ENCODE peak calls at places on chromosomes 4 and X, in six cellular contexts. D is GM23338; P is CD8-positive, alpha-beta T cell; W is LNCaP clone FGC; F is right atrium auricular region; I is mesenchymal stem cell. C is an unnamed sample.

GRCh38 chr4:3317656-3318211 is 24.9 kb downstream of the RGS12 start:
- DNase-seq in D (no peak), P (no peak), W (no peak), F (peak), I (no peak), C (no peak)

GRCh38 chr4:139901516-139902327 is 236.1 kb downstream of the MGST2 start:
- DNase-seq in D (no peak), P (no peak), W (peak), F (no peak), I (peak), C (no peak)

GRCh38 chr4:186669159-186669720 is 54.4 kb downstream of the FAT1 start:
- DNase-seq in D (peak), P (no peak), W (no peak), F (no peak), I (peak), C (peak)

GRCh38 chr4:3285558-3286334 is 7.1 kb upstream of the RGS12 start:
- DNase-seq in D (no peak), P (no peak), W (no peak), F (no peak), I (peak), C (no peak)

GRCh38 chr4:139968831-139969230 is 185.2 kb downstream of the MAML3 start:
- DNase-seq in D (no peak), P (no peak), W (no peak), F (no peak), I (no peak), C (no peak)

GRCh38 chr4:79121223-79121622 is 182.0 kb upstream of the PAQR3 start:
- DNase-seq in D (no peak), P (no peak), W (no peak), F (no peak), I (no peak), C (no peak)

GRCh38 chr4:123952530-123953274 is 556.1 kb downstream of the SPRY1 start:
- DNase-seq in D (peak), P (no peak), W (no peak), F (no peak), I (no peak), C (no peak)

GRCh38 chr4:168076989-168077725 is 15.2 kb upstream of the ANXA10 start:
- DNase-seq in D (peak), P (no peak), W (peak), F (no peak), I (peak), C (peak)

GRCh38 chr4:110046588-110047049 is 133.9 kb downstream of the EGF start:
- DNase-seq in D (no peak), P (no peak), W (no peak), F (no peak), I (peak), C (no peak)

GRCh38 chr4:185721949-185722316 is 90.1 kb downstream of the SORBS2 start:
- DNase-seq in D (no peak), P (no peak), W (peak), F (no peak), I (peak), C (no peak)

GRCh38 chr4:128682942-128683666 is 126.4 kb upstream of the JADE1 start:
- DNase-seq in D (peak), P (no peak), W (no peak), F (no peak), I (no peak), C (no peak)

GRCh38 chr4:144313370-144313769 is 172.9 kb upstream of the GYPA start:
- DNase-seq in D (no peak), P (no peak), W (no peak), F (no peak), I (no peak), C (no peak)

GRCh38 chrX:109533005-109533404 is 3.6 kb upstream of the NXT2 start:
- DNase-seq in D (no peak), P (no peak), W (no peak), F (no peak), I (no peak), C (no peak)

GRCh38 chrX:10350991-10351390 is 194.2 kb downstream of the CLCN4 start:
- DNase-seq in D (no peak), P (no peak), W (no peak), F (no peak), I (peak), C (no peak)

GRCh38 chr4:185965456-185966384 is 103.2 kb upstream of the TLR3 start:
- DNase-seq in D (no peak), P (no peak), W (no peak), F (no peak), I (no peak), C (no peak)

GRCh38 chrX:140346711-140347110 is 158.2 kb downstream of the SOX3 start:
- DNase-seq in D (no peak), P (no peak), W (no peak), F (no peak), I (no peak), C (no peak)

GRCh38 chr4:159455675-159456235 is 352.9 kb downstream of the RAPGEF2 start:
- DNase-seq in D (peak), P (no peak), W (peak), F (no peak), I (peak), C (no peak)

GRCh38 chrX:45711231-45711630 is 510.6 kb upstream of the DIPK2B start:
- DNase-seq in D (no peak), P (no peak), W (no peak), F (no peak), I (peak), C (no peak)

GRCh38 chr4:39415678-39416283 is 9.1 kb downstream of the KLB start:
- DNase-seq in D (no peak), P (no peak), W (no peak), F (no peak), I (no peak), C (no peak)

GRCh38 chrX:71111141-71111843 is at the start of gene IL2RG:
- DNase-seq in D (no peak), P (peak), W (no peak), F (no peak), I (no peak), C (no peak)

GRCh38 chr4:5747746-5748365 is 36.9 kb downstream of the EVC start:
- DNase-seq in D (no peak), P (no peak), W (no peak), F (peak), I (peak), C (no peak)

GRCh38 chrX:112380541-112381278 is 298.1 kb upstream of the TRPC5 start:
- DNase-seq in D (no peak), P (no peak), W (no peak), F (no peak), I (no peak), C (no peak)

GRCh38 chr4:212438-213174 is 88.3 kb downstream of the ZNF718 start:
- DNase-seq in D (peak), P (no peak), W (no peak), F (peak), I (peak), C (no peak)

GRCh38 chr4:185916683-185917082 is 104.7 kb upstream of the SORBS2 start:
- DNase-seq in D (peak), P (no peak), W (no peak), F (no peak), I (no peak), C (no peak)

GRCh38 chr4:153722036-153722435 is 37.8 kb downstream of the RNF175 start:
- DNase-seq in D (no peak), P (no peak), W (no peak), F (no peak), I (no peak), C (no peak)

GRCh38 chr4:5541154-5541553 is 167.2 kb downstream of the EVC2 start:
- DNase-seq in D (no peak), P (no peak), W (no peak), F (no peak), I (no peak), C (no peak)

GRCh38 chrX:102744307-102744706 is 23.8 kb downstream of the GPRASP3 start:
- DNase-seq in D (no peak), P (no peak), W (no peak), F (no peak), I (no peak), C (no peak)

GRCh38 chr4:93947318-93947717 is 118.8 kb downstream of the ATOH1 start:
- DNase-seq in D (peak), P (no peak), W (no peak), F (no peak), I (no peak), C (no peak)

GRCh38 chrX:81120936-81121351 is 80.8 kb downstream of the HMGN5 start:
- DNase-seq in D (peak), P (no peak), W (no peak), F (no peak), I (peak), C (peak)

GRCh38 chr4:152443859-152444258 is 92.0 kb downstream of the FBXW7 start:
- DNase-seq in D (no peak), P (no peak), W (no peak), F (no peak), I (no peak), C (no peak)

GRCh38 chrX:120262781-120263719 is 12.4 kb downstream of the ZBTB33 start:
- DNase-seq in D (peak), P (no peak), W (no peak), F (no peak), I (no peak), C (no peak)

GRCh38 chrX:139933904-139934303 is 1.1 kb upstream of the ATP11C start:
- DNase-seq in D (no peak), P (no peak), W (no peak), F (no peak), I (no peak), C (no peak)

GRCh38 chrX:153411988-153412574 is 809 bp downstream of the ZFP92 start:
- DNase-seq in D (no peak), P (no peak), W (no peak), F (no peak), I (no peak), C (no peak)

GRCh38 chr4:150656882-150657281 is 74.9 kb downstream of the MAB21L2 start:
- DNase-seq in D (no peak), P (no peak), W (no peak), F (no peak), I (no peak), C (no peak)

GRCh38 chrX:137916090-137916746 is 350.3 kb downstream of the ZIC3 start:
- DNase-seq in D (peak), P (no peak), W (no peak), F (no peak), I (no peak), C (no peak)

GRCh38 chr4:147542229-147542990 is 61.5 kb downstream of the EDNRA start:
- DNase-seq in D (peak), P (no peak), W (no peak), F (no peak), I (no peak), C (peak)

DNA sequence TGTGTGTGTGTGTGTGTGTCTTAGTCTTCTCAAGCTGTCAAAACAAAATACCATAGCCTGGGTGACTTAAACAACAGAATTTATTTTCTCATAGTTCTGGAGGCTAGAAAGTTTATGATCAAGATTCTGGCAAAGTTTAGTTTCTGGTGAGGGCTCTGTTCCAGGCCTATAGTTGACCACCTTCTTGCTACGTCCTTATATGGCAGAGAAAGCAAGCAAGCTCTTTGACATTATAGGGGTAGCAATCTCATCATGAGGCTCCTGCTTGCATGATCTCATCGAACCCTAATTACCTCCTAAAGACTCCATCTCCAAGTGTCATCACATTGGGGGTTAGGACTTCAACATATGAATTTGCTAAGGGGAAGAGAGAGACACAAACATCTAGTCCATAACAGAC is 6.9 kb upstream of the AFP start:
- DNase-seq in D (no peak), P (no peak), W (no peak), F (no peak), I (no peak), C (no peak)
- H3K4me3 ChIP-seq in D (no peak), P (no peak), W (no peak), F (no peak), I (no peak), C (no peak)

GRCh38 chr4:61630548-61630947 is 430.4 kb downstream of the ADGRL3 start:
- DNase-seq in D (no peak), P (no peak), W (no peak), F (no peak), I (peak), C (no peak)

GRCh38 chr4:61628282-61628681 is 428.2 kb downstream of the ADGRL3 start:
- DNase-seq in D (no peak), P (no peak), W (no peak), F (no peak), I (no peak), C (no peak)

DNA sequence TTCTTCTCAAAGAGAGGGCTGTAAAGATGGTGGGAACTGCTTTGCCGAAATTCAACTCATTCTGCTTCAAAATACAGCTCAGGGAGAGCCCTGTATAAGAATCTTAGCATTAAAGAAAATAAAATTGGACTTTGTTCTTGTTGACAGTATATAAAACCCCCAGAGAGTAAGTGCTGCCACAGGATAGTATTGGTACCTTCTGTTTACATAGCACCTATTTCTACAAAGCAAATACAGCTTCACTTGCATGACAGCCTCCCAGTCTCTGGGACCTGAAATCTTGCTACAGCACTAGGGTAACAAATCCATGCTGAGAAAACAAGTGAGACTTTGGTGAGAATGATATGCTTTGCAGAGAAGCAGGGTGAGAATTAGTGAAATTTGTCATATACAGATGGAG is 428.6 kb downstream of the ADGRL3 start:
- DNase-seq in D (no peak), P (no peak), W (no peak), F (no peak), I (no peak), C (no peak)
- H3K4me3 ChIP-seq in D (no peak), P (no peak), W (no peak), F (no peak), I (no peak), C (no peak)

GRCh38 chr4:107854326-107855030 is 29.7 kb downstream of the SGMS2 start:
- DNase-seq in D (no peak), P (no peak), W (no peak), F (no peak), I (peak), C (no peak)
- H3K4me3 ChIP-seq in D (no peak), P (no peak), W (no peak), F (no peak), I (peak), C (no peak)

DNA sequence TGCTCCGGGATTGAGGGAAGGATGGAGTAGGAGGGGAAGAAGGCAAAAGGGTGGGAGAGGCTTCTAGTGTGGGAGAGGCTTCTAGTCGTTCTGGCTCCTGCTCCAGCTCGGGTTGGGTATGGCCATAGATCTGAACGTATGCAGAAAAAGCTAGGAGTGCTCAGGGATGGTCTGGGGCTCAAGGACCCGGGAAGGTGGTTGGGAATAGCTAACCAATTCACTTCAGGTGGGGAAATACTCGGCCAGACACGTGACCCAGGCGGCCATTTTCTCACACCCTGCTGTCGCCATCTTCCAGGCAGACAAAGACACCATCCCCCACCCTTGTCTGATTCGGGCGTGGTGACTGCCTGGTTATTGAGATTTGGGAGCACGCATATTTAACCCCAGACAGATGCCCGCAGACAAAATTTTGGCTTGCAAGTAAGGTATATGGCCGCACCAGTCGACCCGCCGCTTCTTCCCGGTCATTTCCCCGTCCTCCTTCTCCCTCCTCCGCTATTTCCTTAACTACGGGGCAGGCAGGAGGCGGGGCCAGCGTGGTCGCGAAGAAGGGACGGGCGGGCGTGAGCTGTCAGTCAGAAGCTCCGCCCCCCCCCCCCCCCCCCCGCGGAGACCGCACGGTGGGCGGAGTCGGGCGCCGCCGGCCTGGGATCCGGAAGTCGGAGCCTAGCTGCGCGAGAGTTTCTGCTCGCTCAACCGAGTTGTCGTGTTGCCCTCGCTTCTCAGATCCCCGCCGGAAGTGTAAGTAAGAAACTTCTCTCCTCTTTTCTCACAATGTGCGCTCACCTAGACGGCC is at the start of gene GNL3L:
- DNase-seq in D (peak), P (peak), W (peak), F (peak), I (peak), C (peak)
- H3K4me3 ChIP-seq in D (peak), P (peak), W (peak), F (peak), I (peak), C (peak)

GRCh38 chr4:2036866-2037265 is 22.3 kb upstream of the NAT8L start:
- DNase-seq in D (no peak), P (no peak), W (no peak), F (no peak), I (no peak), C (no peak)
- H3K4me3 ChIP-seq in D (no peak), P (no peak), W (no peak), F (no peak), I (no peak), C (no peak)